ENCODE peak calls at places on chromosomes 3 and 15, in four cellular contexts. Z, B, S and H are unnamed samples.

GRCh38 chr3:179227349-179227748 is 23.6 kb downstream of the KCNMB3 start:
- DNase-seq in Z (peak), B (no peak), S (no peak), H (no peak)

GRCh38 chr3:66404246-66404645 is 96.6 kb downstream of the LRIG1 start:
- DNase-seq in Z (no peak), B (no peak), S (no peak), H (no peak)

GRCh38 chr3:17442332-17443049 is 299.9 kb downstream of the TBC1D5 start:
- DNase-seq in Z (peak), B (no peak), S (no peak), H (no peak)

GRCh38 chr15:55526559-55527036 is 18.6 kb upstream of the DNAAF4 start:
- DNase-seq in Z (peak), B (peak), S (no peak), H (peak)

GRCh38 chr3:187713504-187713903 is 11.1 kb upstream of the RTP2 start:
- DNase-seq in Z (peak), B (peak), S (no peak), H (no peak)

GRCh38 chr3:123092243-123092642 is 25.4 kb downstream of the PDIA5 start:
- DNase-seq in Z (no peak), B (no peak), S (no peak), H (no peak)

GRCh38 chr15:78716651-78717050 is 75.6 kb upstream of the CHRNB4 start:
- DNase-seq in Z (peak), B (no peak), S (no peak), H (no peak)

GRCh38 chr15:25184356-25185155 is 229.8 kb downstream of the SNRPN start:
- DNase-seq in Z (no peak), B (no peak), S (no peak), H (no peak)

GRCh38 chr3:183295211-183295610 is 42.2 kb downstream of the B3GNT5 start:
- DNase-seq in Z (peak), B (no peak), S (no peak), H (no peak)

GRCh38 chr15:88908123-88908522 is 5.1 kb downstream of the MFGE8 start:
- DNase-seq in Z (no peak), B (no peak), S (no peak), H (no peak)